ENCODE peak calls at places on chromosome 1, in seven cellular contexts. One of them, this sample, is unnamed.
A peak's percentile ranks its signal among the peaks of the same experiment; 100 is the strongest.

GRCh38 chr1:11654571-11655262 is at the start of gene FBXO44:
- DNase-seq in A549: no peak
- DNase-seq in left ventricle myocardium inferior: peak; percentile 44
- DNase-seq in prostate gland: peak; percentile 52
- DNase-seq in kidney: peak; percentile 86
- DNase-seq in IMR-90: no peak
- DNase-seq in stomach: peak; percentile 80
- DNase-seq in this sample: peak; percentile 91

GRCh38 chr1:5223266-5223665 is 568.9 kb downstream of the AJAP1 start:
- DNase-seq in stomach: no peak
- DNase-seq in A549: no peak
- DNase-seq in prostate gland: no peak
- DNase-seq in IMR-90: no peak
- DNase-seq in kidney: no peak
- DNase-seq in left ventricle myocardium inferior: no peak
- DNase-seq in this sample: no peak

GRCh38 chr1:212608956-212609700 is 567 bp downstream of the ATF3 start:
- DNase-seq in IMR-90: no peak
- DNase-seq in kidney: peak; percentile 89
- DNase-seq in A549: no peak
- DNase-seq in left ventricle myocardium inferior: peak; percentile 47
- DNase-seq in prostate gland: peak; percentile 33
- DNase-seq in stomach: peak; percentile 57
- DNase-seq in this sample: peak; percentile 88

GRCh38 chr1:111253876-111254275 is 26.4 kb downstream of the CHI3L2 start:
- DNase-seq in stomach: no peak
- DNase-seq in prostate gland: no peak
- DNase-seq in kidney: no peak
- DNase-seq in IMR-90: no peak
- DNase-seq in A549: no peak
- DNase-seq in left ventricle myocardium inferior: no peak
- DNase-seq in this sample: no peak

GRCh38 chr1:73593379-73593778 is 604.6 kb downstream of the LRRIQ3 start:
- DNase-seq in stomach: peak; percentile 50
- DNase-seq in A549: peak; percentile 38
- DNase-seq in left ventricle myocardium inferior: no peak
- DNase-seq in IMR-90: no peak
- DNase-seq in kidney: no peak
- DNase-seq in prostate gland: peak; percentile 72
- DNase-seq in this sample: no peak

GRCh38 chr1:95034506-95034905 is 38.2 kb downstream of the ALG14 start:
- DNase-seq in prostate gland: no peak
- DNase-seq in stomach: no peak
- DNase-seq in IMR-90: peak; percentile 61
- DNase-seq in A549: no peak
- DNase-seq in kidney: no peak
- DNase-seq in left ventricle myocardium inferior: no peak
- DNase-seq in this sample: no peak

GRCh38 chr1:30727796-30728195 is 4.4 kb upstream of the MATN1 start:
- DNase-seq in left ventricle myocardium inferior: no peak
- DNase-seq in kidney: no peak
- DNase-seq in A549: no peak
- DNase-seq in stomach: no peak
- DNase-seq in IMR-90: peak; percentile 66
- DNase-seq in prostate gland: no peak
- DNase-seq in this sample: no peak

GRCh38 chr1:64062941-64063581 is 140.4 kb upstream of the UBE2U start:
- DNase-seq in A549: no peak
- DNase-seq in stomach: no peak
- DNase-seq in IMR-90: peak; percentile 31
- DNase-seq in kidney: no peak
- DNase-seq in prostate gland: no peak
- DNase-seq in left ventricle myocardium inferior: no peak
- DNase-seq in this sample: no peak

GRCh38 chr1:200302893-200303250 is 107.0 kb downstream of the ZNF281 start:
- DNase-seq in kidney: peak; percentile 55
- DNase-seq in IMR-90: no peak
- DNase-seq in left ventricle myocardium inferior: no peak
- DNase-seq in A549: peak; percentile 47
- DNase-seq in prostate gland: no peak
- DNase-seq in stomach: peak; percentile 37
- DNase-seq in this sample: no peak

GRCh38 chr1:8211251-8211619 is 106.7 kb upstream of the SLC45A1 start:
- DNase-seq in A549: no peak
- DNase-seq in IMR-90: no peak
- DNase-seq in stomach: no peak
- DNase-seq in left ventricle myocardium inferior: no peak
- DNase-seq in prostate gland: no peak
- DNase-seq in kidney: no peak
- DNase-seq in this sample: no peak

GRCh38 chr1:29803486-29803885 is 567.2 kb downstream of the PTPRU start:
- DNase-seq in kidney: peak; percentile 15
- DNase-seq in left ventricle myocardium inferior: no peak
- DNase-seq in stomach: peak; percentile 7
- DNase-seq in A549: no peak
- DNase-seq in prostate gland: no peak
- DNase-seq in IMR-90: no peak
- DNase-seq in this sample: no peak

GRCh38 chr1:167904641-167905040 is 9.3 kb downstream of the ADCY10 start:
- DNase-seq in prostate gland: no peak
- DNase-seq in left ventricle myocardium inferior: no peak
- DNase-seq in kidney: no peak
- DNase-seq in A549: peak; percentile 25
- DNase-seq in IMR-90: peak; percentile 93
- DNase-seq in stomach: no peak
- DNase-seq in this sample: no peak

GRCh38 chr1:110281363-110282290 is 57.5 kb upstream of the RBM15 start:
- DNase-seq in A549: no peak
- DNase-seq in kidney: no peak
- DNase-seq in stomach: no peak
- DNase-seq in left ventricle myocardium inferior: no peak
- DNase-seq in IMR-90: peak; percentile 22
- DNase-seq in prostate gland: no peak
- DNase-seq in this sample: no peak

GRCh38 chr1:49160677-49161076 is 384.0 kb upstream of the BEND5 start:
- DNase-seq in IMR-90: no peak
- DNase-seq in prostate gland: no peak
- DNase-seq in left ventricle myocardium inferior: no peak
- DNase-seq in kidney: no peak
- DNase-seq in stomach: no peak
- DNase-seq in A549: no peak
- DNase-seq in this sample: no peak

DNA sequence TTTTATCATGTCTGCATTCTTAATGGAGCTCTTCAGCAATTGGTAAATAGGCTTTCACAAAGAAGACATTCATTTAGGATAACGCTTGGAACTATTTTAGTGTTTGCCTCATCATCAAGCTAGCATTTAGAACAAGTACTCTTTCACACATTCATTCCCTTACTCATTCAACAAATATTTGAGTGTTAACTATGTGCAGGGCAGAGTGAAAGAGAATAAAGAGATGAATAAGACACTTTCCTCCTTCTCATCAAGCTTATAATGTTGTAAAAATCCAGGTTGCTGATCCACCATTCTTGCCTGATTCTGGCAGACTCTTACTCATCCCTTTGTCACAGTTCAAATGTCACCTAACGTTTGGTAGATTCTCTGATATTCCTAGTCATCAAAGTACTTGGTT is 386.4 kb upstream of the BEND5 start:
- DNase-seq in IMR-90: no peak
- DNase-seq in stomach: no peak
- DNase-seq in A549: no peak
- DNase-seq in kidney: no peak
- DNase-seq in prostate gland: no peak
- DNase-seq in left ventricle myocardium inferior: no peak
- DNase-seq in this sample: no peak
- H3K9me3 ChIP-seq in IMR-90: peaks cover 7% of the 10 kb centered on the region
- H3K9me3 ChIP-seq in stomach: no peaks in the 10 kb centered on the region
- H3K9me3 ChIP-seq in A549: no peaks in the 10 kb centered on the region
- H3K9me3 ChIP-seq in kidney: no peaks in the 10 kb centered on the region
- H3K9me3 ChIP-seq in prostate gland: no peaks in the 10 kb centered on the region
- H3K9me3 ChIP-seq in left ventricle myocardium inferior: no peaks in the 10 kb centered on the region
- H3K9me3 ChIP-seq in this sample: no peaks in the 10 kb centered on the region

GRCh38 chr1:17539526-17540254 is at the start of gene ARHGEF10L:
- DNase-seq in kidney: peak; percentile 77
- DNase-seq in IMR-90: no peak
- DNase-seq in A549: no peak
- DNase-seq in prostate gland: no peak
- DNase-seq in left ventricle myocardium inferior: peak; percentile 29
- DNase-seq in stomach: no peak
- DNase-seq in this sample: no peak

GRCh38 chr1:17540255-17541001 is 930 bp downstream of the ARHGEF10L start:
- DNase-seq in stomach: no peak
- DNase-seq in prostate gland: peak; percentile 10
- DNase-seq in left ventricle myocardium inferior: peak; percentile 66
- DNase-seq in A549: no peak
- DNase-seq in kidney: peak; percentile 91
- DNase-seq in IMR-90: no peak
- DNase-seq in this sample: no peak

GRCh38 chr1:17538428-17539130 is 919 bp upstream of the ARHGEF10L start:
- DNase-seq in kidney: peak; percentile 51
- DNase-seq in prostate gland: no peak
- DNase-seq in left ventricle myocardium inferior: no peak
- DNase-seq in stomach: no peak
- DNase-seq in IMR-90: peak; percentile 44
- DNase-seq in A549: no peak
- DNase-seq in this sample: no peak

GRCh38 chr1:17538010-17538409 is 1.5 kb upstream of the ARHGEF10L start:
- DNase-seq in left ventricle myocardium inferior: no peak
- DNase-seq in prostate gland: no peak
- DNase-seq in IMR-90: no peak
- DNase-seq in A549: no peak
- DNase-seq in kidney: no peak
- DNase-seq in stomach: no peak
- DNase-seq in this sample: no peak

GRCh38 chr1:17539202-17539525 is 334 bp upstream of the ARHGEF10L start:
- DNase-seq in prostate gland: no peak
- DNase-seq in kidney: peak; percentile 70
- DNase-seq in A549: no peak
- DNase-seq in stomach: no peak
- DNase-seq in left ventricle myocardium inferior: no peak
- DNase-seq in IMR-90: no peak
- DNase-seq in this sample: no peak
- H3K27ac ChIP-seq in prostate gland: peak overlapping the region; percentile 79
- H3K27ac ChIP-seq in kidney: peak overlapping the region; percentile 78
- H3K27ac ChIP-seq in A549: peak overlapping the region; percentile 91
- H3K27ac ChIP-seq in stomach: peak overlapping the region; percentile 87
- H3K27ac ChIP-seq in left ventricle myocardium inferior: peak overlapping the region; percentile 88
- H3K27ac ChIP-seq in IMR-90: no peak overlapping the region
- H3K27ac ChIP-seq in this sample: peak overlapping the region; percentile 38

GRCh38 chr1:204251926-204252689 is 38.3 kb upstream of the GOLT1A start:
- DNase-seq in IMR-90: no peak
- DNase-seq in A549: no peak
- DNase-seq in kidney: no peak
- DNase-seq in stomach: no peak
- DNase-seq in prostate gland: no peak
- DNase-seq in left ventricle myocardium inferior: no peak
- DNase-seq in this sample: no peak

GRCh38 chr1:204248954-204249353 is 35.2 kb upstream of the GOLT1A start:
- DNase-seq in kidney: no peak
- DNase-seq in prostate gland: no peak
- DNase-seq in A549: no peak
- DNase-seq in IMR-90: no peak
- DNase-seq in stomach: no peak
- DNase-seq in left ventricle myocardium inferior: no peak
- DNase-seq in this sample: no peak

GRCh38 chr1:204250428-204251030 is 36.7 kb upstream of the GOLT1A start:
- DNase-seq in left ventricle myocardium inferior: no peak
- DNase-seq in kidney: no peak
- DNase-seq in prostate gland: no peak
- DNase-seq in stomach: no peak
- DNase-seq in IMR-90: peak; percentile 9
- DNase-seq in A549: no peak
- DNase-seq in this sample: no peak

GRCh38 chr1:204249736-204250427 is 36.1 kb upstream of the GOLT1A start:
- DNase-seq in stomach: no peak
- DNase-seq in left ventricle myocardium inferior: no peak
- DNase-seq in prostate gland: no peak
- DNase-seq in kidney: no peak
- DNase-seq in A549: no peak
- DNase-seq in IMR-90: no peak
- DNase-seq in this sample: no peak

DNA sequence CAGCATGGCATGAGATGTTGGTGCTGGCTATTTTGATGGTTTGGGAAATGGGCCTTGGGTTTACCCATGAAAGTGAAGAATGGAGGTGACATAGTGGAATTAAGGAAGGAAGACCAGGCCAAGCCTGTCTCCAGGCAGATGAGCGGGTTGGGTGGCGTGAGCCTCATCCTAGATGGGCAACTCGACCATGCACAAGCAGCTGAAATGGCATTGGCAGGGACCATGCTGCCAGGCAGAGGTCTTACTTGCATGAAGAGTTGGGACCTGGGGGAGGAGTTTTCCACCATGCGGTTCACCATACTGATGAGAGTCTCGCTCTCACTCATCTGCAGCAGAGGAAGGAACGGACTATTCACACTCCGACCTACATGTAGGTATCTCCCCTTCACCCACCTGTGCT is 37.5 kb upstream of the GOLT1A start:
- DNase-seq in A549: no peak
- DNase-seq in prostate gland: no peak
- DNase-seq in IMR-90: no peak
- DNase-seq in kidney: no peak
- DNase-seq in left ventricle myocardium inferior: no peak
- DNase-seq in stomach: no peak
- DNase-seq in this sample: no peak
- TF ChIP-seq CTCF in A549: no peak
- TF ChIP-seq CTCF in prostate gland: no peak
- TF ChIP-seq CTCF in IMR-90: no peak
- TF ChIP-seq CTCF in kidney: no peak
- TF ChIP-seq CTCF in left ventricle myocardium inferior: no peak
- TF ChIP-seq CTCF in stomach: no peak
- TF ChIP-seq CTCF in this sample: no peak

GRCh38 chr1:180728472-180729106 is 96.8 kb downstream of the XPR1 start:
- DNase-seq in IMR-90: no peak
- DNase-seq in left ventricle myocardium inferior: no peak
- DNase-seq in prostate gland: no peak
- DNase-seq in kidney: no peak
- DNase-seq in stomach: no peak
- DNase-seq in A549: no peak
- DNase-seq in this sample: no peak

GRCh38 chr1:180731131-180731530 is 99.3 kb downstream of the XPR1 start:
- DNase-seq in kidney: no peak
- DNase-seq in stomach: no peak
- DNase-seq in IMR-90: no peak
- DNase-seq in prostate gland: no peak
- DNase-seq in A549: no peak
- DNase-seq in left ventricle myocardium inferior: no peak
- DNase-seq in this sample: no peak

GRCh38 chr1:180732866-180733265 is 101.0 kb downstream of the XPR1 start:
- DNase-seq in prostate gland: no peak
- DNase-seq in kidney: peak; percentile 45
- DNase-seq in left ventricle myocardium inferior: no peak
- DNase-seq in IMR-90: no peak
- DNase-seq in stomach: no peak
- DNase-seq in A549: no peak
- DNase-seq in this sample: no peak

DNA sequence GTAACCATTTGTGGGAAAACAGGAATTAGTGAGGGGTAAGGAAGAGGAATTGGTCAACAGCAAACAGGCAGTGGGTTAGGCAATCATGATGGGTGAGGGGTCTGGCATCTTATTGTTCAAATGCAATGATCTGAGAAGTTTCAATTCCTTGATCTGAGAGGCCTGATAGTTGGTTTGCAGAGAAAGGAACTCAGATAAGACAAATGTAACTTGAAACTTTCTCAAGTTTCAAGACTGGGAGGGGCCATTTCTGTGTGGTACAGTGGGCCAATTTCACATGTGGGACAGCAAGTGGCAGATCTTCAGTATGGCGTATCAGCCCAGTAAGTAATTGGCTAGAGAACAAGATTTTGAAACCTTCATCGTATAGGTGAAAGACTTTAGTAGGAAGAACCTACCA is 102.5 kb downstream of the XPR1 start:
- DNase-seq in stomach: no peak
- DNase-seq in IMR-90: no peak
- DNase-seq in left ventricle myocardium inferior: no peak
- DNase-seq in prostate gland: no peak
- DNase-seq in A549: no peak
- DNase-seq in kidney: no peak
- DNase-seq in this sample: no peak
- H3K9me3 ChIP-seq in stomach: peaks cover 11% of the 10 kb centered on the region
- H3K9me3 ChIP-seq in IMR-90: peaks cover 15% of the 10 kb centered on the region
- H3K9me3 ChIP-seq in left ventricle myocardium inferior: peaks cover 58% of the 10 kb centered on the region
- H3K9me3 ChIP-seq in prostate gland: no peaks in the 10 kb centered on the region
- H3K9me3 ChIP-seq in A549: peaks cover 26% of the 10 kb centered on the region
- H3K9me3 ChIP-seq in kidney: peaks cover 23% of the 10 kb centered on the region
- H3K9me3 ChIP-seq in this sample: peaks cover 98% of the 10 kb centered on the region

This sample was measured in spleen.